ENCODE peak calls at places on chromosome 3, in seven cellular contexts. One of them, this sample, is unnamed.

GRCh38 chr3:134650431-134651346 is at the start of gene KY:
- DNase-seq in CD8-positive, alpha-beta memory T cell: no peak
- DNase-seq in adrenal gland: peak; percentile 63
- DNase-seq in left ventricle myocardium inferior: peak; percentile 59
- DNase-seq in sigmoid colon: no peak
- DNase-seq in AG04450: no peak
- DNase-seq in lower lobe of right lung: peak; percentile 60
- DNase-seq in this sample: peak; percentile 22

GRCh38 chr3:42739401-42740158 is 33.5 kb downstream of the CCDC13 start:
- DNase-seq in CD8-positive, alpha-beta memory T cell: no peak
- DNase-seq in adrenal gland: no peak
- DNase-seq in left ventricle myocardium inferior: peak; percentile 91
- DNase-seq in sigmoid colon: peak; percentile 69
- DNase-seq in AG04450: no peak
- DNase-seq in lower lobe of right lung: no peak
- DNase-seq in this sample: no peak

GRCh38 chr3:9316881-9317341 is 45.9 kb upstream of the THUMPD3 start:
- DNase-seq in CD8-positive, alpha-beta memory T cell: no peak
- DNase-seq in adrenal gland: no peak
- DNase-seq in left ventricle myocardium inferior: no peak
- DNase-seq in sigmoid colon: peak; percentile 68
- DNase-seq in AG04450: no peak
- DNase-seq in lower lobe of right lung: no peak
- DNase-seq in this sample: peak; percentile 36

GRCh38 chr3:19734453-19734852 is 199.6 kb downstream of the EFHB start:
- DNase-seq in CD8-positive, alpha-beta memory T cell: no peak
- DNase-seq in adrenal gland: no peak
- DNase-seq in left ventricle myocardium inferior: no peak
- DNase-seq in sigmoid colon: no peak
- DNase-seq in AG04450: no peak
- DNase-seq in lower lobe of right lung: no peak
- DNase-seq in this sample: no peak

GRCh38 chr3:195907730-195908438 is 467 bp downstream of the TNK2 start:
- DNase-seq in CD8-positive, alpha-beta memory T cell: peak; percentile 59
- DNase-seq in adrenal gland: peak; percentile 55
- DNase-seq in left ventricle myocardium inferior: no peak
- DNase-seq in sigmoid colon: peak; percentile 76
- DNase-seq in AG04450: no peak
- DNase-seq in lower lobe of right lung: peak; percentile 73
- DNase-seq in this sample: no peak

GRCh38 chr3:48157950-48158376 is 30.3 kb downstream of the CDC25A start:
- DNase-seq in CD8-positive, alpha-beta memory T cell: peak; percentile 11
- DNase-seq in adrenal gland: peak; percentile 40
- DNase-seq in left ventricle myocardium inferior: peak; percentile 61
- DNase-seq in sigmoid colon: peak; percentile 80
- DNase-seq in AG04450: peak; percentile 33
- DNase-seq in lower lobe of right lung: peak; percentile 70
- DNase-seq in this sample: peak; percentile 48

GRCh38 chr3:193872265-193872753 is 263.6 kb upstream of the HES1 start:
- DNase-seq in CD8-positive, alpha-beta memory T cell: no peak
- DNase-seq in adrenal gland: no peak
- DNase-seq in left ventricle myocardium inferior: no peak
- DNase-seq in sigmoid colon: no peak
- DNase-seq in AG04450: peak; percentile 94
- DNase-seq in lower lobe of right lung: no peak
- DNase-seq in this sample: peak; percentile 100

GRCh38 chr3:42490243-42490642 is 12.2 kb upstream of the VIPR1 start:
- DNase-seq in CD8-positive, alpha-beta memory T cell: no peak
- DNase-seq in adrenal gland: peak; percentile 20
- DNase-seq in left ventricle myocardium inferior: peak; percentile 38
- DNase-seq in sigmoid colon: peak; percentile 64
- DNase-seq in AG04450: no peak
- DNase-seq in lower lobe of right lung: peak; percentile 86
- DNase-seq in this sample: peak; percentile 90

GRCh38 chr3:73467211-73467610 is 157.5 kb downstream of the PDZRN3 start:
- DNase-seq in CD8-positive, alpha-beta memory T cell: no peak
- DNase-seq in adrenal gland: no peak
- DNase-seq in left ventricle myocardium inferior: no peak
- DNase-seq in sigmoid colon: no peak
- DNase-seq in AG04450: no peak
- DNase-seq in lower lobe of right lung: no peak
- DNase-seq in this sample: no peak

GRCh38 chr3:150254199-150254786 is 153.8 kb upstream of the TSC22D2 start:
- DNase-seq in CD8-positive, alpha-beta memory T cell: no peak
- DNase-seq in adrenal gland: no peak
- DNase-seq in left ventricle myocardium inferior: no peak
- DNase-seq in sigmoid colon: no peak
- DNase-seq in AG04450: no peak
- DNase-seq in lower lobe of right lung: no peak
- DNase-seq in this sample: peak; percentile 37

GRCh38 chr3:181725033-181725775 is 13.5 kb downstream of the SOX2 start:
- DNase-seq in CD8-positive, alpha-beta memory T cell: no peak
- DNase-seq in adrenal gland: no peak
- DNase-seq in left ventricle myocardium inferior: no peak
- DNase-seq in sigmoid colon: no peak
- DNase-seq in AG04450: no peak
- DNase-seq in lower lobe of right lung: no peak
- DNase-seq in this sample: no peak
- H3K27me3 ChIP-seq in CD8-positive, alpha-beta memory T cell: peaks cover 85% of the 10 kb centered on the region
- H3K27me3 ChIP-seq in adrenal gland: peaks cover 82% of the 10 kb centered on the region
- H3K27me3 ChIP-seq in left ventricle myocardium inferior: peaks cover 100% of the 10 kb centered on the region
- H3K27me3 ChIP-seq in sigmoid colon: peaks cover 73% of the 10 kb centered on the region
- H3K27me3 ChIP-seq in AG04450: peaks cover 78% of the 10 kb centered on the region
- H3K27me3 ChIP-seq in lower lobe of right lung: peaks cover 98% of the 10 kb centered on the region
- H3K27me3 ChIP-seq in this sample: peaks cover 5% of the 10 kb centered on the region

GRCh38 chr3:71723452-71724170 is 1.6 kb downstream of the EIF4E3 start:
- DNase-seq in CD8-positive, alpha-beta memory T cell: peak; percentile 73
- DNase-seq in adrenal gland: no peak
- DNase-seq in left ventricle myocardium inferior: no peak
- DNase-seq in sigmoid colon: no peak
- DNase-seq in AG04450: no peak
- DNase-seq in lower lobe of right lung: no peak
- DNase-seq in this sample: no peak

GRCh38 chr3:71722693-71723092 is 2.5 kb downstream of the EIF4E3 start:
- DNase-seq in CD8-positive, alpha-beta memory T cell: no peak
- DNase-seq in adrenal gland: no peak
- DNase-seq in left ventricle myocardium inferior: no peak
- DNase-seq in sigmoid colon: no peak
- DNase-seq in AG04450: no peak
- DNase-seq in lower lobe of right lung: no peak
- DNase-seq in this sample: no peak

GRCh38 chr3:71724171-71724453 is 1.1 kb downstream of the EIF4E3 start:
- DNase-seq in CD8-positive, alpha-beta memory T cell: no peak
- DNase-seq in adrenal gland: no peak
- DNase-seq in left ventricle myocardium inferior: no peak
- DNase-seq in sigmoid colon: no peak
- DNase-seq in AG04450: no peak
- DNase-seq in lower lobe of right lung: no peak
- DNase-seq in this sample: no peak

GRCh38 chr3:71721002-71721401 is 4.2 kb downstream of the EIF4E3 start:
- DNase-seq in CD8-positive, alpha-beta memory T cell: no peak
- DNase-seq in adrenal gland: no peak
- DNase-seq in left ventricle myocardium inferior: no peak
- DNase-seq in sigmoid colon: no peak
- DNase-seq in AG04450: no peak
- DNase-seq in lower lobe of right lung: no peak
- DNase-seq in this sample: no peak

GRCh38 chr3:71721721-71722157 is 3.5 kb downstream of the EIF4E3 start:
- DNase-seq in CD8-positive, alpha-beta memory T cell: peak; percentile 48
- DNase-seq in adrenal gland: no peak
- DNase-seq in left ventricle myocardium inferior: no peak
- DNase-seq in sigmoid colon: no peak
- DNase-seq in AG04450: no peak
- DNase-seq in lower lobe of right lung: no peak
- DNase-seq in this sample: no peak
- H3K27me3 ChIP-seq in CD8-positive, alpha-beta memory T cell: no peaks in the 10 kb centered on the region
- H3K27me3 ChIP-seq in adrenal gland: no peaks in the 10 kb centered on the region
- H3K27me3 ChIP-seq in left ventricle myocardium inferior: no peaks in the 10 kb centered on the region
- H3K27me3 ChIP-seq in sigmoid colon: no peaks in the 10 kb centered on the region
- H3K27me3 ChIP-seq in AG04450: peaks cover 48% of the 10 kb centered on the region
- H3K27me3 ChIP-seq in lower lobe of right lung: no peaks in the 10 kb centered on the region
- H3K27me3 ChIP-seq in this sample: peaks cover 6% of the 10 kb centered on the region

GRCh38 chr3:128457918-128458317 is 8.8 kb downstream of the DNAJB8 start:
- DNase-seq in CD8-positive, alpha-beta memory T cell: no peak
- DNase-seq in adrenal gland: no peak
- DNase-seq in left ventricle myocardium inferior: no peak
- DNase-seq in sigmoid colon: no peak
- DNase-seq in AG04450: no peak
- DNase-seq in lower lobe of right lung: no peak
- DNase-seq in this sample: no peak
- H3K27me3 ChIP-seq in CD8-positive, alpha-beta memory T cell: no peaks in the 10 kb centered on the region
- H3K27me3 ChIP-seq in adrenal gland: peaks cover 4% of the 10 kb centered on the region
- H3K27me3 ChIP-seq in left ventricle myocardium inferior: peaks cover 51% of the 10 kb centered on the region
- H3K27me3 ChIP-seq in sigmoid colon: no peaks in the 10 kb centered on the region
- H3K27me3 ChIP-seq in AG04450: peaks cover 51% of the 10 kb centered on the region
- H3K27me3 ChIP-seq in lower lobe of right lung: peaks cover 18% of the 10 kb centered on the region
- H3K27me3 ChIP-seq in this sample: peaks cover 12% of the 10 kb centered on the region

DNA sequence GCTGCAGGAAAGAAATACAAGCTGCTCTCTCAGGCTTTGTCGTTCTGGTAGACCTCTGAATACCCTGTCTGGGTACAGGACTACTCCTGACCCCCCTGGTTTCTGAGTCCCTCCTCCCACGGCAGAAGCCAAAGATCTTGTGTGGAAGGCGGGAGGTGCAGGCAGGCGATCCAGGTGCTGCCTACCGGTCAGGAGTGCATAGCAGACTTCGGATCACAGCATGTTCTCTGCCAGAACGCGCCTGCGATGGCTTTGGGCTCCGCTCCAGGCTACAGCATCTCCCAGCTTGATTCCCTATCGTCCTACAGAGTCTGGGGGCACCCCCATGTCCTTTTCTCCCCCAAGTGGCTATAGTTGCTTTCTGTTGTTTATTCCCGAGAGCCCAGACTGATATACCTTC is 2.5 kb upstream of the CFAP100 start:
- DNase-seq in CD8-positive, alpha-beta memory T cell: no peak
- DNase-seq in adrenal gland: no peak
- DNase-seq in left ventricle myocardium inferior: no peak
- DNase-seq in sigmoid colon: peak; percentile 46
- DNase-seq in AG04450: no peak
- DNase-seq in lower lobe of right lung: no peak
- DNase-seq in this sample: no peak
- H3K27me3 ChIP-seq in CD8-positive, alpha-beta memory T cell: peaks cover 4% of the 10 kb centered on the region
- H3K27me3 ChIP-seq in adrenal gland: peaks cover 7% of the 10 kb centered on the region
- H3K27me3 ChIP-seq in left ventricle myocardium inferior: peaks cover 41% of the 10 kb centered on the region
- H3K27me3 ChIP-seq in sigmoid colon: no peaks in the 10 kb centered on the region
- H3K27me3 ChIP-seq in AG04450: peaks cover 39% of the 10 kb centered on the region
- H3K27me3 ChIP-seq in lower lobe of right lung: peaks cover 21% of the 10 kb centered on the region
- H3K27me3 ChIP-seq in this sample: peaks cover 6% of the 10 kb centered on the region

DNA sequence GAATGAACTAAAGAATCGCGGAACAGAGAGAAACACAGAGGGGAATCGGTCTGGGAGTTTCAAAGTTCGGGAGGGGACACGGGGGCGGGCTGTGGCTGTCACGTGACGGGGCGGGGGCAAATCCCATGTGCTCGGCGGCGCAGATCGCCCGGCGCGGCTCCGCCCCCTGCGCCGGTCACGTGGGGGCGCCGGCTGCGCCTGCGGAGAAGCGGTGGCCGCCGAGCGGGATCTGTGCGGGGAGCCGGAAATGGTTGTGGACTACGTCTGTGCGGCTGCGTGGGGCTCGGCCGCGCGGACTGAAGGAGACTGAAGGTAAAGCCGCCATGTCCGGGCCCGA is at the start of gene EIF4G1:
- DNase-seq in CD8-positive, alpha-beta memory T cell: peak; percentile 92
- DNase-seq in adrenal gland: peak; percentile 94
- DNase-seq in left ventricle myocardium inferior: peak; percentile 96
- DNase-seq in sigmoid colon: peak; percentile 98
- DNase-seq in AG04450: peak; percentile 87
- DNase-seq in lower lobe of right lung: peak; percentile 97
- DNase-seq in this sample: peak; percentile 83
- H3K27me3 ChIP-seq in CD8-positive, alpha-beta memory T cell: no peaks in the 10 kb centered on the region
- H3K27me3 ChIP-seq in adrenal gland: no peaks in the 10 kb centered on the region
- H3K27me3 ChIP-seq in left ventricle myocardium inferior: no peaks in the 10 kb centered on the region
- H3K27me3 ChIP-seq in sigmoid colon: no peaks in the 10 kb centered on the region
- H3K27me3 ChIP-seq in AG04450: no peaks in the 10 kb centered on the region
- H3K27me3 ChIP-seq in lower lobe of right lung: no peaks in the 10 kb centered on the region
- H3K27me3 ChIP-seq in this sample: no peaks in the 10 kb centered on the region

GRCh38 chr3:184599143-184599542 is 37.6 kb downstream of the EPHB3 start:
- DNase-seq in CD8-positive, alpha-beta memory T cell: no peak
- DNase-seq in adrenal gland: no peak
- DNase-seq in left ventricle myocardium inferior: no peak
- DNase-seq in sigmoid colon: no peak
- DNase-seq in AG04450: no peak
- DNase-seq in lower lobe of right lung: no peak
- DNase-seq in this sample: no peak
- H3K27me3 ChIP-seq in CD8-positive, alpha-beta memory T cell: peaks cover 31% of the 10 kb centered on the region
- H3K27me3 ChIP-seq in adrenal gland: no peaks in the 10 kb centered on the region
- H3K27me3 ChIP-seq in left ventricle myocardium inferior: peaks cover 19% of the 10 kb centered on the region
- H3K27me3 ChIP-seq in sigmoid colon: peaks cover 14% of the 10 kb centered on the region
- H3K27me3 ChIP-seq in AG04450: peaks cover 42% of the 10 kb centered on the region
- H3K27me3 ChIP-seq in lower lobe of right lung: peaks cover 34% of the 10 kb centered on the region
- H3K27me3 ChIP-seq in this sample: peaks cover 15% of the 10 kb centered on the region

DNA sequence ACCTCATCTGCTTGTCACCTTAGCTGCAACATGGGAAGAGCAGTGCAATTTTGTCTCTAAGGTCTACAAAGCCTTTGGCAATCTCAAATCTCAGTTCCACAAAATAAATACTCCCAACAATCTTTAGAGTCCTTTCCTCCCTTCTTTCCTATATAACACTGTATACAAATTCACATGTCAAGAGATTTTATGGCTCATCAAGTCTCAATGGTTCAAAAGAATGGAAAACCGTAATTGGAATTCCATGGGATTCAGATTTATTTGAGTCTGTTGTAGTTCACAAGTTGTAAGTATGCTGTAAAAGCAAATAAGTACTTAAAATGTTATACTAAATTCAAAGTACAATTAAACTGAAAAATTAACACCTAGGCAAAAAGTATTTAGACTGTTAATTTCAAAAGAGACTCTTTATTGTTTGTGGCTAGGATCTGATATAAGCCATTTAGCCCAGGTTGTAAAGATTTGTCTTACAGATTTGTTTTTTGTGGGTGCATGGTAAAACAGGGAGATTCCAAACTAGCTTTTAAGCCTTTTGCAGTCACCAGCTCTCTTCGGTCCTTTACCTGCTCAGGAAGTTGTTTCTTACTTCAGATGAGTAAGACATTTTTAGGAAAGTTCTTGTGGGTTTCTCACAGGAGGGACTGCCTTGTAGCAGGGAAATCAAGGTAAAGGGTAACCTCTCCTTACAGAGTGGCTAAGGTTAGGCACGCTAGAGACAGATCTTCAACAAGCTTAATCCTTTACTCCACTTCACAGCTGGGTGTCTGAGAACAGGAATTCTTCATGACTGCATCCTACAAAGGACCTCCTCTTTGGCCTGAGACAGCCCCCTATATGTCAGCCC is 50.2 kb downstream of the CMSS1 start:
- DNase-seq in CD8-positive, alpha-beta memory T cell: no peak
- DNase-seq in adrenal gland: no peak
- DNase-seq in left ventricle myocardium inferior: no peak
- DNase-seq in sigmoid colon: no peak
- DNase-seq in AG04450: no peak
- DNase-seq in lower lobe of right lung: no peak
- DNase-seq in this sample: no peak
- H3K27me3 ChIP-seq in CD8-positive, alpha-beta memory T cell: no peaks in the 10 kb centered on the region
- H3K27me3 ChIP-seq in adrenal gland: no peaks in the 10 kb centered on the region
- H3K27me3 ChIP-seq in left ventricle myocardium inferior: no peaks in the 10 kb centered on the region
- H3K27me3 ChIP-seq in sigmoid colon: no peaks in the 10 kb centered on the region
- H3K27me3 ChIP-seq in AG04450: no peaks in the 10 kb centered on the region
- H3K27me3 ChIP-seq in lower lobe of right lung: no peaks in the 10 kb centered on the region
- H3K27me3 ChIP-seq in this sample: no peaks in the 10 kb centered on the region